ENCODE peak calls at places on chromosomes 16 and 17, in nine cellular contexts. K is esophagus muscularis mucosa, Z is K562, C is body of pancreas, G is GM23338, W is heart right ventricle, B is left ventricle myocardium inferior, V is sigmoid colon, R is HL-60. D is an unnamed sample.
A peak's percentile ranks its signal among the peaks of the same experiment; 100 is the strongest.

GRCh38 chr16:27408602-27409031 is 6.6 kb downstream of the IL21R start:
- DNase-seq in K (peak; percentile 87), Z (no peak), C (no peak), G (no peak), W (no peak), B (no peak), V (no peak), R (no peak), D (no peak)

GRCh38 chr16:10103700-10104099 is 78.5 kb downstream of the GRIN2A start:
- DNase-seq in K (no peak), Z (no peak), C (no peak), G (no peak), W (no peak), B (no peak), V (no peak), R (no peak), D (no peak)

GRCh38 chr16:11742041-11742535 is 569 bp downstream of the TXNDC11 start:
- DNase-seq in K (no peak), Z (peak; percentile 70), C (peak; percentile 63), G (no peak), W (peak; percentile 52), B (peak; percentile 46), V (peak; percentile 79), R (peak; percentile 33), D (peak; percentile 47)

GRCh38 chr16:22189473-22190168 is 16.5 kb upstream of the EEF2K start:
- DNase-seq in K (no peak), Z (no peak), C (peak; percentile 70), G (peak; percentile 59), W (peak; percentile 63), B (peak; percentile 66), V (peak; percentile 86), R (no peak), D (peak; percentile 73)

GRCh38 chr16:86755571-86756006 is 177.2 kb downstream of the FOXL1 start:
- DNase-seq in K (no peak), Z (no peak), C (no peak), G (no peak), W (peak; percentile 80), B (peak; percentile 83), V (no peak), R (no peak), D (no peak)

GRCh38 chr17:50191070-50192045 is 10.1 kb downstream of the COL1A1 start:
- DNase-seq in K (no peak), Z (no peak), C (no peak), G (no peak), W (no peak), B (no peak), V (no peak), R (no peak), D (no peak)

GRCh38 chr17:38786372-38786771 is 13.0 kb downstream of the PIP4K2B start:
- DNase-seq in K (no peak), Z (no peak), C (no peak), G (no peak), W (no peak), B (no peak), V (no peak), R (no peak), D (no peak)

GRCh38 chr16:27928542-27928941 is 135.0 kb downstream of the GSG1L start:
- DNase-seq in K (no peak), Z (no peak), C (no peak), G (peak; percentile 43), W (no peak), B (no peak), V (no peak), R (no peak), D (no peak)

GRCh38 chr17:29390856-29391631 is 881 bp downstream of the TAOK1 start:
- DNase-seq in K (no peak), Z (peak; percentile 37), C (no peak), G (peak; percentile 64), W (no peak), B (peak; percentile 22), V (no peak), R (peak; percentile 73), D (peak; percentile 53)

GRCh38 chr17:69402052-69402451 is 12.4 kb upstream of the MAP2K6 start:
- DNase-seq in K (no peak), Z (no peak), C (no peak), G (no peak), W (no peak), B (no peak), V (no peak), R (no peak), D (no peak)

GRCh38 chr16:78562156-78562555 is 462.7 kb downstream of the WWOX start:
- DNase-seq in K (no peak), Z (no peak), C (no peak), G (no peak), W (no peak), B (no peak), V (no peak), R (no peak), D (no peak)

GRCh38 chr17:27428781-27429505 is 27.3 kb upstream of the KSR1 start:
- DNase-seq in K (no peak), Z (no peak), C (no peak), G (no peak), W (no peak), B (no peak), V (no peak), R (no peak), D (no peak)

GRCh38 chr17:27429666-27430382 is 26.4 kb upstream of the KSR1 start:
- DNase-seq in K (no peak), Z (no peak), C (no peak), G (no peak), W (no peak), B (no peak), V (no peak), R (no peak), D (no peak)

GRCh38 chr17:27433521-27433920 is 22.7 kb upstream of the KSR1 start:
- DNase-seq in K (no peak), Z (no peak), C (no peak), G (no peak), W (no peak), B (no peak), V (no peak), R (no peak), D (no peak)

GRCh38 chr17:27430383-27430840 is 25.8 kb upstream of the KSR1 start:
- DNase-seq in K (no peak), Z (no peak), C (no peak), G (no peak), W (no peak), B (no peak), V (no peak), R (no peak), D (no peak)

GRCh38 chr17:27430882-27431491 is 25.3 kb upstream of the KSR1 start:
- DNase-seq in K (no peak), Z (peak; percentile 44), C (peak; percentile 58), G (peak; percentile 67), W (peak; percentile 44), B (peak; percentile 28), V (peak; percentile 74), R (peak; percentile 40), D (peak; percentile 68)
- H3K27ac ChIP-seq in K (no peak overlapping the region), Z (no peak overlapping the region), C (no peak overlapping the region), G (no peak overlapping the region), W (no peak overlapping the region), B (no peak overlapping the region), V (no peak overlapping the region), R (no peak overlapping the region), D (no peak overlapping the region)

DNA sequence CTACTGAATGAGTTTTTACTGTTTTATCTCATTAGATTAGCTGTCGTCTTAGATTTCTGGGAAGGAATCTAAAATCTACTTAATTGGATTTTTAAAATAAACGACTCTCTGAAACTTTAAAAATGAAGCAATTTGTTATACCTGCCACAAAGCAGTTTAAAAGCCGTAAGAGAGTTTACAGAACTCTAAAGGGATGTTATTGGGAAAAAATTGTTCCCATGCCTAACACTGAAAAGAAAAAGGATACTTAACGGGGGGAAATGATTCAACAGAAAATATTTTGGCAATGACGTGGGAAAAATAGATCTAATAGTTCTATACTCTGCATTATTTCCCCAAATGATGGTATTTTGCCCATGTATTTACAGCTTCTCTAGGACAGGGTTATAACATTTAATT is 27.0 kb downstream of the ARHGAP17 start:
- DNase-seq in K (no peak), Z (no peak), C (no peak), G (no peak), W (no peak), B (no peak), V (no peak), R (no peak), D (no peak)
- H3K4me3 ChIP-seq in K (peak overlapping the region; percentile 21), Z (no peak overlapping the region), C (no peak overlapping the region), G (no peak overlapping the region), W (peak overlapping the region; percentile 17), B (peak overlapping the region; percentile 42), V (peak overlapping the region; percentile 13), R (no peak overlapping the region), D (no peak overlapping the region)

GRCh38 chr16:25048146-25048618 is 33.0 kb upstream of the ARHGAP17 start:
- DNase-seq in K (no peak), Z (no peak), C (no peak), G (no peak), W (no peak), B (no peak), V (no peak), R (no peak), D (no peak)

GRCh38 chr16:25040543-25040942 is 25.4 kb upstream of the ARHGAP17 start:
- DNase-seq in K (no peak), Z (no peak), C (no peak), G (no peak), W (no peak), B (no peak), V (no peak), R (no peak), D (no peak)

GRCh38 chr16:25051446-25052160 is 36.4 kb upstream of the ARHGAP17 start:
- DNase-seq in K (no peak), Z (no peak), C (no peak), G (no peak), W (no peak), B (no peak), V (no peak), R (no peak), D (no peak)

GRCh38 chr16:25041437-25041836 is 26.3 kb upstream of the ARHGAP17 start:
- DNase-seq in K (no peak), Z (no peak), C (no peak), G (no peak), W (no peak), B (no peak), V (no peak), R (no peak), D (no peak)

DNA sequence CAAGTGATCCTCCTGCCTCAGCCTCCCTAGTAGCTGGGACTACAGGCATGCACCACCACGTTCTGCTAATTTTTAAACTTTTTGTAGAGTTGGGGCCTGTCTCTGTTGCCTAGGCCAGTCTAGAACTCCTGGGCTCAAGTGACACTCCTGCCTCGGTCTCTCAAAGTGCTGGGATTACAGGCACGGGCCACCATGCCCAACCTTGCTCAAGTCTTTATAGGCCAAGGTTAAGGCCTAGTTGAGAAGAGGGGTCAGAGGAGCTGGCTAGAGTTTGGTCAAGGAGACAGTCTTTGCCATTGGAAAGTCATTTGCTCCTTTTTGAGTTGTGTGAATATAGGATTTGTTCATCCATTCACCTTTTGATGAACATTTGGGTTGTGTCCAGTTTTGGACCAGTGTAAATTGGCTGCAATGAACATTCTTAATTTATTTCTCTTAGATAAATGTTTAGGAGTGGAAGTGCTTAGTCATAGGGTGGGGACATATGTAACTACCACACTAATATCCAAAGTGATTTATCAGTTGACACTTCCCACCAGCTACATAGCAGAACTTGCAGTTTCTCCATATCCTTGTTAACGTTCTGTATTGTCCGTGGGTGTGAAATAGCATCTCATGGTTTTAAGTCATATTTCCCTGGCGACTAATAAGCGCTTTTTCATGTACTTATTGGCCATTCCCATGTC is 30.7 kb upstream of the ARHGAP17 start:
- DNase-seq in K (no peak), Z (no peak), C (no peak), G (no peak), W (no peak), B (no peak), V (no peak), R (no peak), D (no peak)
- TF ChIP-seq CTCF in K (no peak), Z (no peak), C (no peak), G (no peak), W (no peak), B (no peak), V (no peak), R (no peak), D (no peak)

GRCh38 chr17:73155410-73156165 is 9.2 kb upstream of the SSTR2 start:
- DNase-seq in K (no peak), Z (no peak), C (no peak), G (peak; percentile 34), W (no peak), B (no peak), V (no peak), R (no peak), D (no peak)
- H3K27ac ChIP-seq in K (no peak overlapping the region), Z (no peak overlapping the region), C (no peak overlapping the region), G (no peak overlapping the region), W (no peak overlapping the region), B (no peak overlapping the region), V (no peak overlapping the region), R (no peak overlapping the region), D (no peak overlapping the region)

D was measured in adrenal gland.